ENCODE peak calls at places on chromosome 1, in six cellular contexts. Q, E, Z, G, U and J are unnamed samples.

GRCh38 chr1:15155760-15156743 is 2.5 kb downstream of the TMEM51 start:
- DNase-seq in G (no peak), E (no peak), Z (peak), Q (no peak), U (no peak), J (no peak)

GRCh38 chr1:71834570-71835441 is 447.5 kb downstream of the NEGR1 start:
- DNase-seq in Z (no peak), G (no peak), U (no peak), Q (no peak), E (no peak), J (no peak)

GRCh38 chr1:6427445-6428390 is 3.1 kb downstream of the ESPN start:
- DNase-seq in E (no peak), Z (peak), Q (no peak), U (no peak), G (peak), J (peak)

GRCh38 chr1:7013833-7014639 is 228.8 kb downstream of the CAMTA1 start:
- DNase-seq in E (peak), Z (peak), U (no peak), Q (peak), G (no peak), J (no peak)

GRCh38 chr1:6412896-6413295 is 6.8 kb downstream of the HES2 start:
- DNase-seq in U (no peak), Z (no peak), G (peak), Q (no peak), E (no peak), J (peak)

GRCh38 chr1:82139751-82140468 is 339.2 kb downstream of the ADGRL2 start:
- DNase-seq in E (no peak), U (no peak), G (no peak), Z (no peak), Q (no peak), J (no peak)

GRCh38 chr1:39220900-39221870 is 16.7 kb downstream of the MACF1 start:
- DNase-seq in G (no peak), Q (no peak), U (no peak), Z (no peak), E (no peak), J (no peak)

GRCh38 chr1:118250232-118250631 is 65.2 kb upstream of the SPAG17 start:
- DNase-seq in E (no peak), U (no peak), Q (no peak), Z (no peak), G (no peak), J (no peak)

GRCh38 chr1:198531891-198532290 is 8.6 kb downstream of the ATP6V1G3 start:
- DNase-seq in G (no peak), Q (no peak), Z (no peak), U (no peak), E (no peak), J (no peak)

GRCh38 chr1:216785760-216786159 is 62.5 kb upstream of the ESRRG start:
- DNase-seq in Q (no peak), E (no peak), Z (no peak), U (no peak), G (no peak), J (no peak)

GRCh38 chr1:44636711-44637589 is 37.3 kb downstream of the TMEM53 start:
- DNase-seq in E (no peak), Z (no peak), Q (peak), G (peak), U (no peak), J (no peak)

GRCh38 chr1:30627206-30627605 is 96.2 kb downstream of the MATN1 start:
- DNase-seq in U (no peak), Z (no peak), E (no peak), Q (no peak), G (no peak), J (no peak)

GRCh38 chr1:30847358-30847972 is 61.1 kb downstream of the SDC3 start:
- DNase-seq in U (no peak), Z (no peak), G (peak), E (peak), Q (peak), J (no peak)